ENCODE peak calls at places on chromosomes 7 and 10, in four cellular contexts. S is HCT116, X is thoracic aorta, P is prostate gland. V is an unnamed sample.

GRCh38 chr10:17655567-17656146 is 11.7 kb downstream of the STAM start:
- DNase-seq in S (no peak), X (no peak), P (no peak), V (peak)

GRCh38 chr10:114471906-114472873 is 67.9 kb upstream of the AFAP1L2 start:
- DNase-seq in S (no peak), X (no peak), P (peak), V (no peak)

GRCh38 chr10:72083234-72084093 is 4.9 kb downstream of the SPOCK2 start:
- DNase-seq in S (no peak), X (no peak), P (no peak), V (no peak)

GRCh38 chr10:79221110-79222051 is 125.9 kb upstream of the PPIF start:
- DNase-seq in S (no peak), X (no peak), P (peak), V (no peak)

GRCh38 chr7:128876978-128877755 is 14.5 kb downstream of the ATP6V1F start:
- DNase-seq in S (no peak), X (no peak), P (no peak), V (no peak)

GRCh38 chr10:96618648-96619047 is 31.8 kb upstream of the TM9SF3 start:
- DNase-seq in S (no peak), X (no peak), P (peak), V (no peak)

GRCh38 chr7:116715087-116715486 is 43.1 kb downstream of the MET start:
- DNase-seq in S (no peak), X (no peak), P (no peak), V (no peak)

GRCh38 chr7:117134885-117135552 is 181.7 kb downstream of the ST7 start:
- DNase-seq in S (no peak), X (no peak), P (no peak), V (no peak)

GRCh38 chr10:93346712-93347111 is 135.4 kb downstream of the MYOF start:
- DNase-seq in S (no peak), X (no peak), P (no peak), V (no peak)

GRCh38 chr7:110921478-110922210 is 169.3 kb upstream of the LRRN3 start:
- DNase-seq in S (no peak), X (no peak), P (no peak), V (no peak)

GRCh38 chr7:12256025-12256570 is 45.0 kb downstream of the TMEM106B start:
- DNase-seq in S (no peak), X (no peak), P (no peak), V (no peak)

GRCh38 chr7:38438938-38439337 is 165.5 kb upstream of the TARP start:
- DNase-seq in S (no peak), X (no peak), P (no peak), V (no peak)

GRCh38 chr10:121596668-121597503 is 1.4 kb downstream of the FGFR2 start:
- DNase-seq in S (no peak), X (no peak), P (peak), V (no peak)

GRCh38 chr10:113740850-113741249 is 10.6 kb upstream of the PLEKHS1 start:
- DNase-seq in S (no peak), X (no peak), P (no peak), V (no peak)

GRCh38 chr7:26368542-26368941 is 76.9 kb downstream of the SNX10 start:
- DNase-seq in S (no peak), X (no peak), P (no peak), V (no peak)
- TF ChIP-seq CTCF in S (peak), X (no peak), P (no peak), V (no peak)

DNA sequence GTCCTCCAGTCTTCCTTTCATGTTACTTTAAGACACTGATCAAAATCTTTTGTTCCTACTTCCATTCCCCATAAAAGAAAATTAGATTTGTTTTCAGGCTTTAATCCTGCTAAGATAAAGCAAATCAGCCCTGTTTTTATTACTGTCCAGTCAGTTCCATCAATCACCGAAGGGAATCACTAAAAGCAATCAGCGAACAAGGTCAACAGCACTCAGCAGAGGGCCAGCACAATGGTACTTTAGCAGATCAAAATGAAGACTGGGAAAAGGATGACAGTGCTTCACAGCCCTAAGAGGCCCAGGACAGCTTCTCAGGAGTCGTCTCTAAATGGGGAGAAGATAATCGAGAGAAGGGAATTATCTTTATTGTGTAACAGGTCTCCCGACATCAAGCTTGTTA is 32.7 kb downstream of the SEM1 start:
- DNase-seq in S (no peak), X (no peak), P (no peak), V (no peak)
- TF ChIP-seq CTCF in S (no peak), X (no peak), P (no peak), V (no peak)

GRCh38 chr7:15199482-15199881 is 296.9 kb upstream of the DGKB start:
- DNase-seq in S (no peak), X (no peak), P (no peak), V (no peak)
- TF ChIP-seq CTCF in S (peak), X (no peak), P (no peak), V (peak)

DNA sequence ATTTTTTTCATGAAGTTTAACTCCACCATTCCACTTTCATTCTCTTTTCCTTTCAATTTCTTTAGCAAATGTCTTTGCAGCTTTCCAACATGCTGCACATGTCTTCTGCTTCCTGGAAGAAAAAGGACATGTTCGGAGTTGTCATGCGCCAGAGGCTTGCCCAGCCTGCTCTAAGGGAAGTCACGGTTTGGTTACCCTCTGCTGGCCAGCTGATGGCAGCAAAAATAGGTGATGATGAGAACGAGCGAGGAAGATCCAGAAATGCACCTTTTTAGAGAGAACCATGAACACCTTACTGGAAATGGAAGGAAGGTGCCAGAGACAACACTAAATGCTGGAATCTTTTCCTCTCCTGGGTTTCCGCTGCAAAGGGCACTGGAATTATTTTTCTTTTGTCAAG is 4.9 kb upstream of the ZSCAN21 start:
- DNase-seq in S (no peak), X (no peak), P (peak), V (peak)
- TF ChIP-seq CTCF in S (no peak), X (no peak), P (peak), V (peak)

GRCh38 chr7:19098510-19098909 is 18.9 kb downstream of the TWIST1 start:
- DNase-seq in S (no peak), X (no peak), P (no peak), V (no peak)

GRCh38 chr7:19099194-19099593 is 18.2 kb downstream of the TWIST1 start:
- DNase-seq in S (no peak), X (no peak), P (no peak), V (no peak)

GRCh38 chr7:19101911-19102310 is 15.5 kb downstream of the TWIST1 start:
- DNase-seq in S (no peak), X (no peak), P (no peak), V (no peak)

GRCh38 chr7:19097165-19097885 is 20.1 kb downstream of the TWIST1 start:
- DNase-seq in S (no peak), X (no peak), P (no peak), V (no peak)

DNA sequence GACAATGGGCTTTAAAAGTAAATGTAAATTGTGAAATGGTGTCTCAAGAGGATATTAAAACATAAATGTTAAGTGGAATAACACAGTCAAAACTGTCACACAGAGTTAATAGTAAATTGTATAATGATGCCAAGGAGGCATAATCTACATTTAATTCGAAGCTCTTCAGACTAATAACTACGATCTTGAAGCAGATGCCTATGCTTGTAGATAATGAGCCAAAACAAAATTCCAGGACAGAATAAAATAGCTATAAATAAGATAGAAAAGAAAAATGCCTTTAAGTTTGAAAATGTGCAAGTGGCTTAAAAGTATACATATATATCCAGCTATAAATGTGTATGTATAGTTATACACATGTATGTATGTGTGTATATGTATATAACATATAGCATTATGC is 17.5 kb downstream of the TWIST1 start:
- DNase-seq in S (no peak), X (no peak), P (no peak), V (no peak)
- TF ChIP-seq CTCF in S (no peak), X (no peak), P (no peak), V (no peak)

GRCh38 chr7:41261081-41261480 is 441.8 kb downstream of the INHBA start:
- DNase-seq in S (no peak), X (no peak), P (no peak), V (no peak)
- TF ChIP-seq CTCF in S (no peak), X (no peak), P (no peak), V (no peak)

GRCh38 chr7:50347693-50348092 is 43.2 kb downstream of the IKZF1 start:
- DNase-seq in S (no peak), X (no peak), P (no peak), V (no peak)
- TF ChIP-seq CTCF in S (no peak), X (no peak), P (no peak), V (no peak)

DNA sequence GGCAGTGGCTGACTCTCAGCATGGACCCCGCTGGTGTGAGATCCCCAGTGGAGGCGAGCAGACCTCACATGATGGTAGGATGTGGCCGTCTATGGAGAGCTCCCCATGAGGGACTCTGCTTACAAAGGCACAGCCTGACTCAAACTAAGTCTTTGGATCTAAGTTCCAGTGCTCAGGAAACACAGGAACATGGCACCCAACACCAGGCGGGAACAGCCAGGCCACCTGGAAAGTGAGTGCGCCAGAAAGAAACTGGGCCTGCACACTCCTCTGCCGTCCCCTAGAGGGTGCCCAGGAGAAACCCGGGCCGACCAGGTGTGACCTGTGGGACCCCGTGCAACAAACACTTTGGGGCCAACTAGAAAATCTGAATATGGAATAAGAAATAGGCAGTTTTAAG is 10.0 kb downstream of the PITRM1 start:
- DNase-seq in S (no peak), X (no peak), P (no peak), V (no peak)
- TF ChIP-seq CTCF in S (peak), X (no peak), P (no peak), V (no peak)

GRCh38 chr10:7085913-7086589 is 324.8 kb downstream of the SFMBT2 start:
- DNase-seq in S (no peak), X (no peak), P (no peak), V (no peak)
- TF ChIP-seq CTCF in S (no peak), X (no peak), P (peak), V (no peak)

GRCh38 chr10:91635401-91636400 is 2.8 kb upstream of the PPP1R3C start:
- DNase-seq in S (peak), X (peak), P (peak), V (peak)

GRCh38 chr10:91630592-91630991 is 2.3 kb downstream of the PPP1R3C start:
- DNase-seq in S (no peak), X (no peak), P (no peak), V (no peak)

GRCh38 chr10:91634898-91635297 is 2.0 kb upstream of the PPP1R3C start:
- DNase-seq in S (no peak), X (no peak), P (no peak), V (no peak)

GRCh38 chr10:91634246-91634645 is 1.4 kb upstream of the PPP1R3C start:
- DNase-seq in S (no peak), X (no peak), P (no peak), V (no peak)

GRCh38 chr10:91632671-91633550 is at the start of gene PPP1R3C:
- DNase-seq in S (no peak), X (peak), P (peak), V (peak)
- TF ChIP-seq CTCF in S (no peak), X (peak), P (peak), V (peak)

V was measured in GM13977.